ENCODE peak calls at places on chromosomes 5 and 9, in nine cellular contexts. G is endothelial cell, V is upper lobe of right lung, H is cardiac muscle cell, L is stomach, K is lower leg skin, J is GM23338, P is bronchial epithelial cell, U is tibial artery. N is an unnamed sample.

GRCh38 chr9:114180701-114181582 is 25.6 kb downstream of the COL27A1 start:
- DNase-seq in L (no peak), K (no peak), H (peak), V (no peak), P (no peak), J (peak), U (no peak), G (peak), N (no peak)

GRCh38 chr5:554284-554988 is 30.2 kb upstream of the SLC9A3 start:
- DNase-seq in L (no peak), G (no peak), H (no peak), V (no peak), U (peak), K (no peak), J (no peak), P (no peak), N (no peak)

GRCh38 chr5:135436856-135437795 is 10.0 kb downstream of the DCANP1 start:
- DNase-seq in L (no peak), G (no peak), V (no peak), U (no peak), J (no peak), P (no peak), H (no peak), K (no peak), N (no peak)

GRCh38 chr9:83270116-83270515 is 207.2 kb upstream of the RASEF start:
- DNase-seq in J (no peak), H (peak), K (no peak), L (no peak), U (no peak), P (no peak), G (no peak), V (no peak), N (no peak)

GRCh38 chr9:104905931-104906330 is 22.0 kb downstream of the ABCA1 start:
- DNase-seq in V (no peak), P (no peak), J (no peak), H (no peak), K (no peak), U (no peak), L (no peak), G (no peak), N (no peak)

GRCh38 chr9:107020040-107020530 is 157.1 kb downstream of the ZNF462 start:
- DNase-seq in J (peak), G (no peak), U (no peak), K (no peak), P (peak), V (no peak), H (peak), L (no peak), N (no peak)

GRCh38 chr5:180599981-180600553 is 8.8 kb upstream of the SCGB3A1 start:
- DNase-seq in J (no peak), V (no peak), K (no peak), G (no peak), P (no peak), U (no peak), H (no peak), L (peak), N (no peak)

GRCh38 chr9:95086564-95086955 is 230.9 kb downstream of the FANCC start:
- DNase-seq in P (no peak), V (peak), G (no peak), H (no peak), L (no peak), U (no peak), J (no peak), K (no peak), N (no peak)

GRCh38 chr9:93041108-93041802 is 17.2 kb upstream of the SUSD3 start:
- DNase-seq in K (no peak), J (peak), H (no peak), P (no peak), U (no peak), V (no peak), L (no peak), G (no peak), N (no peak)

GRCh38 chr5:179623906-179624741 is 653 bp upstream of the HNRNPH1 start:
- DNase-seq in U (peak), H (no peak), J (peak), K (no peak), P (peak), G (no peak), V (no peak), L (no peak), N (peak)

GRCh38 chr5:149546974-149547373 is 4.3 kb downstream of the CSNK1A1 start:
- DNase-seq in U (no peak), H (no peak), G (no peak), J (no peak), K (no peak), V (no peak), L (no peak), P (peak), N (no peak)

GRCh38 chr5:58860680-58861079 is 277.8 kb downstream of the RAB3C start:
- DNase-seq in G (no peak), H (no peak), K (no peak), L (no peak), P (no peak), U (no peak), V (no peak), J (no peak), N (no peak)

GRCh38 chr9:133121200-133122166 is at the start of gene RALGDS:
- DNase-seq in L (peak), U (peak), K (peak), J (peak), G (peak), H (peak), V (peak), P (peak), N (peak)

GRCh38 chr5:127680579-127680978 is 22.6 kb upstream of the CCDC192 start:
- DNase-seq in U (no peak), P (no peak), J (no peak), L (no peak), G (no peak), K (no peak), H (no peak), V (no peak), N (no peak)

GRCh38 chr5:73234156-73234555 is 61.2 kb downstream of the TMEM174 start:
- DNase-seq in P (no peak), K (no peak), L (no peak), G (no peak), V (no peak), U (no peak), J (peak), H (no peak), N (no peak)

GRCh38 chr5:44605926-44606325 is 202.8 kb upstream of the MRPS30 start:
- DNase-seq in J (no peak), K (no peak), U (no peak), L (no peak), V (no peak), P (no peak), H (no peak), G (no peak), N (no peak)

GRCh38 chr9:110115868-110116542 is 92.0 kb downstream of the C9orf152 start:
- DNase-seq in H (no peak), P (peak), V (no peak), K (no peak), J (no peak), G (no peak), L (no peak), U (no peak), N (no peak)

GRCh38 chr9:98372077-98372812 is 116.8 kb upstream of the TBC1D2 start:
- DNase-seq in H (no peak), K (no peak), U (no peak), P (no peak), G (no peak), J (no peak), V (peak), L (peak), N (peak)

GRCh38 chr9:89794918-89795317 is 190.1 kb downstream of the GADD45G start:
- DNase-seq in K (no peak), L (peak), V (no peak), J (no peak), G (no peak), H (no peak), U (no peak), P (no peak), N (no peak)

GRCh38 chr9:37575921-37576721 is at the start of gene FBXO10:
- DNase-seq in J (peak), K (peak), V (peak), G (peak), U (peak), L (peak), H (peak), P (peak), N (peak)

GRCh38 chr5:151449836-151450235 is 2.4 kb downstream of the SLC36A1 start:
- DNase-seq in G (no peak), V (no peak), L (no peak), H (no peak), K (no peak), J (no peak), P (no peak), U (no peak), N (no peak)

GRCh38 chr5:151449288-151449687 is 1.9 kb downstream of the SLC36A1 start:
- DNase-seq in G (no peak), L (no peak), U (no peak), P (no peak), H (no peak), V (no peak), K (no peak), J (no peak), N (no peak)

GRCh38 chr5:151450605-151451004 is 3.2 kb downstream of the SLC36A1 start:
- DNase-seq in J (no peak), P (no peak), H (no peak), L (no peak), V (no peak), U (no peak), G (no peak), K (no peak), N (no peak)

GRCh38 chr5:151447174-151448037 is at the start of gene SLC36A1:
- DNase-seq in G (peak), V (peak), U (peak), H (peak), K (peak), L (peak), P (peak), J (peak), N (peak)

GRCh38 chr5:151448038-151448985 is 909 bp downstream of the SLC36A1 start:
- DNase-seq in U (no peak), K (peak), L (peak), G (peak), P (peak), J (peak), H (peak), V (no peak), N (no peak)
- TF ChIP-seq CTCF in U (no peak), K (no peak), L (no peak), G (no peak), P (peak), J (peak), H (peak), V (no peak), N (no peak)

GRCh38 chr5:71751422-71751821 is 32.3 kb downstream of the CARTPT start:
- DNase-seq in K (no peak), L (no peak), H (no peak), U (no peak), G (no peak), V (no peak), J (no peak), P (no peak), N (no peak)
- TF ChIP-seq CTCF in K (no peak), L (no peak), H (no peak), U (no peak), G (no peak), V (no peak), J (no peak), P (no peak), N (no peak)

DNA sequence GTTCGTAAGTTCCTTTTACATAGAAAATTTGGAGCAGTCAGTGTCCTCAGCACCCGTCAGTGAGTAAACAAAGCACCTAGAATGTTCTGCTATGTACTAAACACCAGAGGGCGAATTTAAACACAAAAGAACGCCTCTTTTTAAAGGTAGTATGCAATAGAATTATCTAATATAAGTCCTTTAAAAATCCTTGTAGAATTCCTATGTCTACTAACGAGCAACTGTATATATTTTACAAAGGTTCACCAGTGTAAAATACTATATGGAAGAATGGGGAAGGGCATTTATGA is 499 bp upstream of the TMEM232 start:
- DNase-seq in J (peak), H (peak), L (no peak), V (no peak), G (no peak), P (peak), U (no peak), K (no peak), N (no peak)
- TF ChIP-seq CTCF in J (peak), H (no peak), L (no peak), V (peak), G (no peak), P (peak), U (no peak), K (no peak), N (peak)

GRCh38 chr9:127504887-127505251 is 53.6 kb downstream of the LRSAM1 start:
- DNase-seq in H (no peak), U (no peak), J (no peak), G (no peak), V (peak), P (no peak), L (no peak), K (no peak), N (no peak)

GRCh38 chr9:127507751-127508648 is 56.7 kb downstream of the LRSAM1 start:
- DNase-seq in K (no peak), G (no peak), U (no peak), P (no peak), H (no peak), V (peak), J (no peak), L (no peak), N (no peak)

GRCh38 chr9:127505396-127506116 is 54.2 kb downstream of the LRSAM1 start:
- DNase-seq in P (no peak), U (no peak), J (peak), L (no peak), V (peak), H (peak), G (peak), K (no peak), N (no peak)

GRCh38 chr9:127506814-127507750 is 55.8 kb downstream of the LRSAM1 start:
- DNase-seq in G (no peak), H (no peak), U (no peak), J (no peak), V (peak), P (no peak), K (no peak), L (no peak), N (no peak)

GRCh38 chr9:127506117-127506813 is 55.0 kb downstream of the LRSAM1 start:
- DNase-seq in K (no peak), L (no peak), U (no peak), H (no peak), G (no peak), V (peak), J (no peak), P (no peak), N (no peak)
- TF ChIP-seq CTCF in K (no peak), L (no peak), U (no peak), H (no peak), G (no peak), V (no peak), J (no peak), P (no peak), N (peak)

DNA sequence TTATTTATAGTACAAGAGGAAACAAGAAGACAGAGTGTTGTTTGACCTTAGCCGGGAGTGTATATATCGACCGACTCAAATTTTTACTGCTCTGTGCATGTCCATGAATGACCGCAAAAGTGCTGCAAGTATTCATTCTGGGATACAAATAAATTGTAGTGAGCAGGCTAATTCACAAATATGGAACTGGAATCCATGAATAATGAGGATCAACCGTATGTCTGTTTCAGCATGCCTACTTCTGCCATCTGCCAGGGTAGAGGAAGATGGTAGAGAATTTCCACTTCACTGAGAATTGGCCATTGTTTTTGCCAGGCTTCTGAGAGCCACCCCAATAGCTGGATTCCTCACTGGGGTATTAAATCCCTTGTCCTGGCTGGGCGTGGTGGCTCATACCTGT is 8.5 kb upstream of the RALGPS1 start:
- DNase-seq in H (no peak), U (no peak), V (no peak), L (no peak), P (no peak), G (no peak), K (no peak), J (no peak), N (no peak)
- TF ChIP-seq CTCF in H (no peak), U (no peak), V (no peak), L (no peak), P (no peak), G (no peak), K (no peak), J (no peak), N (no peak)

DNA sequence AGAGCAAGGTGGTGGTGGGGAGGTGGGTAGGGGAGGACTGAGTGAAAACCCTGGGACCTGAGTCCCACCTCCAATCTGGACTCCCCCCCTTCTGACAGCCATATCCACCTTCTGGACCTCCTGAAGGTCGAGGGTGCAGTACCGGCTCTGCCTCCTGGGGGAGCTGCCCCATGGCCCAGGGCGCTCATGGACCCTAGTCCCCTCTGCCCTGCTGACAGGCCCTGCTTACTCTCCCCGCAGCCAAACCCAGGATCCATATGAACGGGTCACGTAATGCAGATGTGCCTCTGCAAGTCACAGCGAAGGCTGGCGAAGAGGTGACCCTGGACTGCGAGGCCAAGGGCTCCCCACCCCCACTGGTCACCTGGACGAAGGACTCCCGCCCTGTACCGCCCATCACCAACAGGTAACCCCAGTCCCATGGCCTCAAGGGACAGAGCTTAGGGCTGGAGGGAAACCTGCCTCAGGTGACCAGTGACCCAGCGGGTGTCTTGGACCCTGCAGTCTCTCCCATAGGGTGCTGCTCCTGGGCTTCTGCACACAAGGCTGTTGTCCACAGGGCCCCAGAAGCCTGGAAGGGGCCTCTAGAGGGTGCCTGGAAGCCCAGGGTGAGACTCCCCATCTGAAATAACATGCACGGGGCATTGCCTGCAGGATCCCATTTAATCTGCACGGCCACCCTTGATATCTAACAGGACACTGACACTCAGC is 61.7 kb downstream of the HMCN2 start:
- DNase-seq in G (peak), J (peak), P (no peak), V (no peak), K (no peak), U (no peak), H (peak), L (no peak), N (no peak)
- TF ChIP-seq CTCF in G (peak), J (peak), P (peak), V (peak), K (no peak), U (no peak), H (peak), L (no peak), N (no peak)